ENCODE peak calls at places on chromosomes 6 and 20, in four cellular contexts. C is GM12878, W is K562, U is SK-N-SH. H is an unnamed sample.

GRCh38 chr20:38842558-38842981 is 37.1 kb downstream of the PPP1R16B start:
- DNase-seq in W (no peak), U (no peak), C (peak), H (no peak)

GRCh38 chr20:10376271-10377075 is 57.5 kb downstream of the MKKS start:
- DNase-seq in U (no peak), C (no peak), W (no peak), H (no peak)

GRCh38 chr6:167966540-167966905 is 30.9 kb upstream of the KIF25 start:
- DNase-seq in C (no peak), U (no peak), W (no peak), H (no peak)

GRCh38 chr20:21202284-21202683 is 76.4 kb downstream of the KIZ start:
- DNase-seq in C (no peak), W (no peak), U (no peak), H (no peak)

GRCh38 chr20:44319880-44320422 is 8.9 kb upstream of the FITM2 start:
- DNase-seq in C (no peak), U (no peak), W (no peak), H (no peak)

GRCh38 chr20:45341939-45342862 is 6.0 kb downstream of the SDC4 start:
- DNase-seq in W (peak), U (peak), C (no peak), H (peak)

GRCh38 chr20:46746972-46747371 is 37.5 kb downstream of the SLC2A10 start:
- DNase-seq in W (no peak), C (no peak), U (no peak), H (no peak)

GRCh38 chr20:44643596-44644383 is 7.7 kb downstream of the ADA start:
- DNase-seq in W (no peak), C (no peak), U (no peak), H (peak)

GRCh38 chr6:147675281-147675680 is 166.8 kb downstream of the SAMD5 start:
- DNase-seq in W (no peak), U (no peak), C (no peak), H (no peak)

GRCh38 chr20:18004389-18005031 is 35.7 kb downstream of the MGME1 start:
- DNase-seq in C (no peak), U (no peak), W (no peak), H (no peak)

GRCh38 chr6:152301806-152302568 is 335.2 kb downstream of the SYNE1 start:
- DNase-seq in U (peak), C (peak), W (peak), H (peak)

GRCh38 chr6:161418458-161418945 is 144.6 kb upstream of the AGPAT4 start:
- DNase-seq in C (no peak), W (peak), U (peak), H (no peak)

GRCh38 chr6:133890941-133891813 is 2.3 kb downstream of the TCF21 start:
- DNase-seq in C (no peak), W (no peak), U (peak), H (peak)

GRCh38 chr6:143236151-143236788 is 175.6 kb downstream of the AIG1 start:
- DNase-seq in C (no peak), W (no peak), U (peak), H (peak)

GRCh38 chr6:163201855-163202254 is 212.7 kb upstream of the QKI start:
- DNase-seq in C (no peak), W (no peak), U (no peak), H (no peak)

GRCh38 chr6:25014806-25015560 is 79.2 kb upstream of the RIPOR2 start:
- DNase-seq in W (no peak), U (peak), C (no peak), H (no peak)

GRCh38 chr6:41548841-41549642 is 2.9 kb downstream of the FOXP4 start:
- DNase-seq in W (no peak), C (no peak), U (no peak), H (no peak)

GRCh38 chr6:19714415-19715165 is 122.6 kb upstream of the ID4 start:
- DNase-seq in U (no peak), C (no peak), W (no peak), H (no peak)

GRCh38 chr6:136989591-136990578 is 54.9 kb downstream of the IL20RA start:
- DNase-seq in W (no peak), U (peak), C (no peak), H (peak)

GRCh38 chr6:33320315-33321181 is 3.0 kb upstream of the ZBTB22 start:
- DNase-seq in U (no peak), C (no peak), W (no peak), H (no peak)

GRCh38 chr6:149234051-149234962 is 83.2 kb upstream of the TAB2 start:
- DNase-seq in C (no peak), U (no peak), W (no peak), H (no peak)

GRCh38 chr6:16415677-16416076 is 177.3 kb downstream of the GMPR start:
- DNase-seq in U (no peak), W (no peak), C (no peak), H (no peak)

GRCh38 chr6:16408766-16409165 is 170.4 kb downstream of the GMPR start:
- DNase-seq in C (no peak), W (no peak), U (no peak), H (no peak)

GRCh38 chr6:16409531-16410441 is 171.4 kb downstream of the GMPR start:
- DNase-seq in C (no peak), W (peak), U (peak), H (peak)

GRCh38 chr6:16413399-16413798 is 175.0 kb downstream of the GMPR start:
- DNase-seq in W (no peak), U (no peak), C (no peak), H (no peak)

GRCh38 chr6:16414205-16414604 is 175.8 kb downstream of the GMPR start:
- DNase-seq in C (peak), U (no peak), W (no peak), H (no peak)
- TF ChIP-seq USF1 in C (no peak), U (no peak), W (no peak), H (no peak)

GRCh38 chr6:235763-236360 is 56.4 kb upstream of the DUSP22 start:
- DNase-seq in U (no peak), C (peak), W (no peak), H (no peak)
- TF ChIP-seq USF1 in U (no peak), C (no peak), W (no peak), H (no peak)

DNA sequence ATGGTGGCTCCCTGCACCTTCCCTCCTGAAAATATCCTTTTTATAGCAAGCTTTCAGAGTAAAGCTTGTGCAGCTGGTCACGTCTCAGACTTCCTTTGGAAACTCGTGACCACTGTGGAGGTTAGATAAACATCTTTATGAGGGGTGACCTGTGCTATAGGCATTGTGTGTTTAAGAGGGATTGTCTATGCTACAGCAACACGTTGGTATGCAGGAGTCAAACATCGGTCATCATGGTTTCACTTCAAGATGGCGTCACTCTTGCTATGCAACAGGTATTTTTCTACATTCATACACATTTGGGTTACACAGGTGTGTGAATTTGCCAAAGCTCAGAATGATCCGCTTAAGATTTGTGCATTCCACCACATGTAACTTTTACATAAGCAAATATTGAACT is 14.6 kb upstream of the BLCAP start:
- DNase-seq in U (no peak), C (no peak), W (no peak), H (no peak)
- TF ChIP-seq USF1 in U (no peak), C (no peak), W (no peak), H (no peak)

DNA sequence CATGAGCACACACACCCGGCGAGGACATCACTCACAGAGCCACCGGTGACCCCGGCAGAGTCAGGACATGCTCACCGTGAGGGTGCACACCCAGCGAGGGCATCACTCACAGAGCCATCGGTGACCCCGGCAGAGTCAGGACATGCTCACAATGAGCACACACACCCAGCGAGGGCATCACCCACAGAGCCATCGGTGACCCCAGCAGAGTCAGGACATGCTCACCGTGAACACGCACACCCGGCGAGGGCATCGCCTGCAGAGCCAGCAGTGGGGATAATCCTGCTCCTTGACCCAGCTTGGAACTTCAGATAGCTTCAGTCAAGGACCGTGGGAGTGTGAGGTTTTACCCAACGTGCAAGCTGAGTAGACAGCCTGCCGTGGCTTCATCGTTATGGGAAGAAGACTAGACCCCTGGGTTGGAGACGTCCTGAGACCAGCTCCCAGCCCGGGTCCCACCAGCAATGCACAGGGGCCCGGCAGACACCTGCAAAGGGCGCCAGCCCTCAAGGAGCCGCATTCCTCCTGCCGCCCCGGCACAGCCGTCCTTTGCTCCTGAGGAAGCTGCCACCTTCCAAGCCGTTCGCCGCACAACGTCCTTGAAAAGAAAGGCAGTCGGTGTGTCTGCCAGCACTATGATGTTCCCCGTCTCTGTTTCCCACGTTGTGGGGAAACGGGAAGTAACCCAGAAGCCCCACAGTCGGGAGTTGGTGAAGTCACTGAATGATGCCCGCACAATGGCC is 192.3 kb downstream of the DLL1 start:
- DNase-seq in C (no peak), W (no peak), U (no peak), H (no peak)
- TF ChIP-seq USF1 in C (no peak), W (no peak), U (no peak), H (no peak)

GRCh38 chr20:58746551-58747399 is 54.2 kb downstream of the NPEPL1 start:
- DNase-seq in W (no peak), U (peak), C (no peak), H (no peak)
- TF ChIP-seq USF1 in W (no peak), U (no peak), C (no peak), H (no peak)

GRCh38 chr20:543369-544152 is at the start of gene CSNK2A1:
- DNase-seq in W (peak), C (peak), U (peak), H (peak)
- TF ChIP-seq USF1 in W (no peak), C (no peak), U (no peak), H (no peak)

GRCh38 chr20:3909952-3910366 is 20.8 kb downstream of the PANK2 start:
- DNase-seq in C (no peak), W (peak), U (no peak), H (no peak)
- TF ChIP-seq USF1 in C (no peak), W (no peak), U (no peak), H (no peak)

DNA sequence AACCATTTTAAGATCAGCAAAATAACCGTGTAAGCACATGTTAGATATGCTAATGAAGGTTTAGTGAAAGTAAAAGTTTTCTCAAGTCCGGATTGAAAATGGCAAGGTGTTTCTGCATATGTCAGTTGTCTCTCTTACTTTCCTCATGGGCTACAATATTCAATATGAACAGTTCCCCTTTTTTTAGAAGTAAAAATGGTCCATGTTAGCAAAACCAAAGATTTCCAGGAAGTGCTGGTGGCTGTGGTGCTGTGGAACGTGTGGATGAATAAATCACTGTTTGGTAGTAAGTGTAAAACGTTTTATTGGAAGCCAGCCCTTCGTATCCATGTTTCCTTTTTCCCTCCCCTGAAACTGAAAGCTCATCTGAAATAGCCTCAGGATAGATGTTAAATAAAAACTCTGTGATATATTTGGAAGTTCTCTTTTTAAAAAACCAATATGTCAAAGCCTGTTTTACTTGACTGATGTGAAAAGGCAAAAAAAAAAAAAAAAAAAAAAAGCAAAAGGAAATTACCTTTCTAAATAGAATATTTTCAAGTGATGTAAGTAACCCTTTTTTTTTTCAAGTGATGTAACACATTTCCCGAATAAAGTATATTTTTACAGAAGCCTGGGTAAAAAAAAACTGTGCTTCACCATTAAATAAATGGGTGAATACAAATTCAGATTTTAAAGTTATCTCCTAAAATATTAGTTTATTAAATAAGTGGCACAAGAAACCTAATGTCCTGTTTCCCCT is 41.9 kb downstream of the PLEKHG1 start:
- DNase-seq in U (no peak), C (no peak), W (no peak), H (no peak)
- TF ChIP-seq USF1 in U (no peak), C (no peak), W (no peak), H (no peak)

GRCh38 chr6:21678990-21679389 is 85.4 kb downstream of the SOX4 start:
- DNase-seq in C (no peak), U (no peak), W (no peak), H (no peak)
- TF ChIP-seq USF1 in C (no peak), U (no peak), W (no peak), H (no peak)

GRCh38 chr6:106800379-106800778 is 171.0 kb downstream of the QRSL1 start:
- DNase-seq in C (no peak), U (no peak), W (no peak), H (no peak)

GRCh38 chr6:106796754-106797153 is 167.4 kb downstream of the QRSL1 start:
- DNase-seq in C (no peak), U (no peak), W (no peak), H (no peak)

GRCh38 chr6:106801256-106801655 is 171.9 kb downstream of the QRSL1 start:
- DNase-seq in C (no peak), U (no peak), W (no peak), H (no peak)

GRCh38 chr6:106797186-106797585 is 167.8 kb downstream of the QRSL1 start:
- DNase-seq in W (no peak), C (no peak), U (no peak), H (no peak)

DNA sequence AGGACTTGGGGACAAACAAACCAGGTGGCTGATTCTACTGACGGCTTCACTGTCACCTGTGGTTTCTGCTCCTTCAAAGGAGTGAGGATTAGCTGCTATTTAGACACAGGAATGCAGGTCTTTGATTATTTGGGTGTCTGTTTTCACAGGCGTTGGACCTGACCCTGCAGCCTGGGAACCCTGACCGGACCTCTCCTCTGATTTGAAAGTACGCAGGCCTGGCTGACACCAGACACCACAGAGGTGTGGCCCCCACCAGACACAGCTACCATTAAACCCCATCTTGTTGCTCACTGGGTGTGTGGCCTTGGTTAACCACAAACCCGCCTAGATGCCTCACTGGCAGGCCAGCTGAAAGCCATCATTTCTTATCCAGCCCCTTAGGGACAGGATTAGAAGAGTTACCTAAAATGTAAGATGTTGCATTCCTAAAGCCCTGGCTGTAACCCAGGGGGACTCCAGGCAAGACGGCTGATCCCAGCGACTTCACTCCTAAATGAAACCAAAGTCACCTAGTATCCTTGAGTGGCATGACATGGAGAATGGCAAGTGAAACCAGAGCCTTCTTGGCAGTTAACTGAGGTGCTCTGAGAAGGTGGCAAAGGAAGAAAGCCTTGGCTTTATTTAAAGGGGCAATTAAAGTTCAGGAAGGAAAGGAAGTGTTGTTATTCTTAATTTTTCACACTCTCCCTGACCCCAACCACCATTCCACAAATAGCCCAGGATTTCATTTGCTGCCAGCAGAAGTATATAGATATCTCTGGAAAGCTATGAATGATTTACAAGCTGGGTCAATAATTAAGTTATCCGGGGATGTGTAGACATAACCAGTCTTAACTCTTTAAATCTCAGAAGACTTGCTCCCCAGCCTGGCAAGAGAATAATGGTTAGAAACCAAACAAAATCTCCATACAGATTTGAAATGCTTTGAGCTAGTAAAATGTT is 169.9 kb downstream of the QRSL1 start:
- DNase-seq in U (no peak), W (no peak), C (peak), H (no peak)
- TF ChIP-seq USF1 in U (no peak), W (no peak), C (no peak), H (no peak)

H was measured in WTC11.